ENCODE peak calls at places on chromosomes 2 and 18, in six cellular contexts. O is omental fat pad, C is GM12878, L is Calu3, V is transverse colon, U is mammary epithelial cell. B is an unnamed sample.

GRCh38 chr2:144596074-144596871 is 76.4 kb upstream of the ZEB2 start:
- DNase-seq in O (no peak), C (no peak), L (peak), V (no peak), U (peak), B (no peak)

GRCh38 chr2:101991731-101992145 is at the start of gene IL1R2:
- DNase-seq in O (no peak), C (no peak), L (peak), V (peak), U (peak), B (no peak)

GRCh38 chr2:240994161-240994896 is 4.1 kb upstream of the SNED1 start:
- DNase-seq in O (no peak), C (no peak), L (no peak), V (peak), U (no peak), B (peak)

GRCh38 chr2:222751821-222752719 is 80.6 kb downstream of the MOGAT1 start:
- DNase-seq in O (no peak), C (no peak), L (no peak), V (no peak), U (no peak), B (no peak)

GRCh38 chr2:7672027-7672684 is 754.9 kb downstream of the RNF144A start:
- DNase-seq in O (no peak), C (peak), L (peak), V (peak), U (peak), B (no peak)

GRCh38 chr2:117983040-117983439 is 30.8 kb downstream of the CCDC93 start:
- DNase-seq in O (no peak), C (no peak), L (no peak), V (no peak), U (no peak), B (no peak)

GRCh38 chr2:234269769-234270204 is 219.3 kb downstream of the SPP2 start:
- DNase-seq in O (no peak), C (no peak), L (no peak), V (peak), U (peak), B (no peak)

GRCh38 chr2:82320296-82320695 is 2015.7 kb upstream of the LRRTM1 start:
- DNase-seq in O (no peak), C (no peak), L (no peak), V (no peak), U (no peak), B (no peak)

GRCh38 chr2:222176890-222177289 is 121.9 kb downstream of the PAX3 start:
- DNase-seq in O (no peak), C (no peak), L (no peak), V (no peak), U (no peak), B (no peak)

GRCh38 chr18:36535202-36535935 is 237.9 kb downstream of the FHOD3 start:
- DNase-seq in O (no peak), C (no peak), L (no peak), V (no peak), U (no peak), B (no peak)

GRCh38 chr2:160628811-160629210 is 135.2 kb upstream of the RBMS1 start:
- DNase-seq in O (no peak), C (no peak), L (no peak), V (no peak), U (peak), B (no peak)

GRCh38 chr2:184524551-184525382 is 73.6 kb upstream of the ZNF804A start:
- DNase-seq in O (no peak), C (no peak), L (no peak), V (no peak), U (no peak), B (no peak)

GRCh38 chr2:133753665-133754064 is 185.4 kb upstream of the NCKAP5 start:
- DNase-seq in O (no peak), C (no peak), L (no peak), V (no peak), U (no peak), B (no peak)

GRCh38 chr2:11040992-11041391 is 114.3 kb upstream of the SLC66A3 start:
- DNase-seq in O (no peak), C (no peak), L (no peak), V (no peak), U (no peak), B (no peak)

GRCh38 chr2:12931211-12931844 is 214.6 kb downstream of the TRIB2 start:
- DNase-seq in O (no peak), C (no peak), L (peak), V (no peak), U (peak), B (no peak)

GRCh38 chr2:68266655-68267054 is 14.3 kb upstream of the PPP3R1 start:
- DNase-seq in O (no peak), C (no peak), L (no peak), V (no peak), U (no peak), B (no peak)

GRCh38 chr2:197322729-197323720 is 12.4 kb upstream of the ANKRD44 start:
- DNase-seq in O (no peak), C (no peak), L (no peak), V (no peak), U (no peak), B (no peak)

GRCh38 chr2:35538796-35539195 is 816.8 kb upstream of the CRIM1 start:
- DNase-seq in O (no peak), C (no peak), L (no peak), V (no peak), U (peak), B (no peak)

GRCh38 chr2:16125614-16126125 is 185.3 kb downstream of the MYCN start:
- DNase-seq in O (no peak), C (no peak), L (peak), V (peak), U (no peak), B (no peak)

GRCh38 chr2:179460530-179460929 is 195.9 kb upstream of the SESTD1 start:
- DNase-seq in O (peak), C (no peak), L (peak), V (no peak), U (peak), B (no peak)

GRCh38 chr2:106144621-106145331 is 49.3 kb downstream of the UXS1 start:
- DNase-seq in O (no peak), C (no peak), L (no peak), V (no peak), U (no peak), B (no peak)

GRCh38 chr2:137237055-137237454 is 471.7 kb downstream of the THSD7B start:
- DNase-seq in O (no peak), C (no peak), L (no peak), V (no peak), U (no peak), B (no peak)

GRCh38 chr2:156908825-156909224 is 348.7 kb upstream of the GALNT5 start:
- DNase-seq in O (no peak), C (no peak), L (no peak), V (no peak), U (peak), B (no peak)

DNA sequence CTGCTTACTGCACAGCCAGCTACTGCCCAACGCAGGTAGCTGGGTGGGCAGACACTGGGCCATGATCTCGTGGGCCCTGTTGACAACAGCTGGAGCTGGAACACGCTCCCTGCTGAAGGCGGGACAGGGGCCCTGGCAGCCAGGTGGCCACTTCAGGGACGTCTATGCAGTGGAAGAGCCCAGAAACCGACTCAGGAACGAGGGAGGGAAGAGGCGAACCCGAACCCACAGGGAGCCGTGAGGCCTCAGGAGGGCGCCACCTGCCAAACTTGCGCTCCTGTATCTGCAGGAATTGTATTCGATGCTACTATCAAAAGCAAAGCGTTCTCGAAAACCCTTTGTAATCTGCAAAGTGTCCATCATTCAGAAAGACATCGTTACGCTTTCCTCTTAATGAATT is 198.4 kb downstream of the EIPR1 start:
- DNase-seq in O (no peak), C (no peak), L (no peak), V (no peak), U (no peak), B (no peak)
- TF ChIP-seq CTCF in O (no peak), C (peak), L (no peak), V (no peak), U (no peak), B (peak)

GRCh38 chr18:634551-635045 is 22.9 kb upstream of the TYMS start:
- DNase-seq in O (no peak), C (no peak), L (no peak), V (no peak), U (peak), B (no peak)

GRCh38 chr18:631560-631959 is 25.9 kb upstream of the TYMS start:
- DNase-seq in O (no peak), C (no peak), L (no peak), V (no peak), U (no peak), B (no peak)

GRCh38 chr18:623760-624620 is 27.2 kb downstream of the CLUL1 start:
- DNase-seq in O (peak), C (no peak), L (peak), V (peak), U (peak), B (no peak)

GRCh38 chr18:627211-627610 is 30.2 kb upstream of the TYMS start:
- DNase-seq in O (no peak), C (no peak), L (no peak), V (no peak), U (no peak), B (no peak)

DNA sequence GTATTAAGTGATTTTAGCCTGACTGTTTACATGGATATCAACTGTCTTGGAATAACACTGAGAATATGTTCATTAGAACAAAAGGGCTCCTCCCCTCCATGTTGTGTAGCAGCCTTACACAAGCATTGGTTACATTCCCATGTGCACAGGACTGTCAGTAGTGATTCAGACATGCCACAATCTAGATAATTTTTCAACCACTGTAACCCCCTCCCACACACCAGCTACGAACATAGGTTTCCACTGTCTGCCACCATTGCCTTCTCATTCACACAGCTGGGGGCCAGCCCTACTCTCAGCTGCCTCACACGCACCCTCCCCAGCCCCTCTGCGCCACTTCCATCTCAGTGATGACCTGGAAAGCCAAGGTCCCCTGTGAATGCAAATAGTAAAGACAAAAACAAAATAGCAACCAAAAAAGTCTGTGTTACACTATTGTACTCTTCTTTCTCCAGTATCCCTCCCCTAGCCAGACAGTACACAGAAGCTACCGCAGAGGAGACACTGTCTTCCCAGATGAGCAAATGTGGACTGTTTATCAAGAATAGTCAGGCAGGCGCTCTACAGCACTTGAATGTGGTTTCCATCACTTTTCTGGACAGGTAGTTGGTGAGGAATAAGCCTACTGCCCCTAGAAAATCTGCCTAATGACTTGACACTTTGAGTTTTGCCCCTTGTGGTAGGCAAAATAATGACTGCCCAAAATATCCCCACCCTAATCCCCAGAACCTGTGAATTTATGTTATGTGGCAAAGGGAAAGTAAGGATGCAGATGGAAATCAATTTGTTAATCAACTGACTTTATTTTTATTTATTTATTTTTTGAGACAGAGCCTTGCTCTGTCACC is 27.9 kb upstream of the TYMS start:
- DNase-seq in O (no peak), C (no peak), L (no peak), V (no peak), U (no peak), B (no peak)
- TF ChIP-seq CTCF in O (no peak), C (no peak), L (peak), V (no peak), U (peak), B (peak)

DNA sequence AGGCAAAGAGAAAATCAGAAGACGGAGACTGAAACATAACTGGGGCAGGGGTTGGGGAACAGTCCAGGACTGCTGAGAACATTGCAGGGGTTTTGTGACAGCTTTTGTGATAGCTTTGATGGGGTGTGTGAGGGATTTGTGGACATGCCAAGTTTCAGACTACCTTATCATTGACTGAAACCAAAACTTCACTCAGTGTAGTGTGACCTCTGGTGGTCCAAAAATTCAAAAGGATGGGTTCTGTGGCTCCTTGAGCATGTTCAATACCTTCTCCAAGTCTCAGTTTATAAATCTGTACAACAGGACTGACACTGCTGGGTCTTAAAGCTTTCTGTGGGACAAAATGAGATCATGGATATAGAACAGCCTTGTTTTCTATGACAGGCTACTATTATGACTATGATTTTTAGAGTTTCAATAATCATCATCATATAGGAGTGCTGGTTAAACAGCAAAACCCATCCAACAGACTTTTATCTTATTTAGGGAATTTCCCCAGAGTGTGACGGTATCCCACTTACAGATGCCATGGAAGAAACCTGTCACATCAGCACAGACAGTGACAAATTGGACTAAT is 259.2 kb upstream of the SLC14A2 start:
- DNase-seq in O (no peak), C (no peak), L (no peak), V (no peak), U (no peak), B (no peak)
- TF ChIP-seq CTCF in O (no peak), C (no peak), L (no peak), V (no peak), U (no peak), B (peak)

GRCh38 chr2:232030229-232030628 is 68.7 kb downstream of the DIS3L2 start:
- DNase-seq in O (no peak), C (no peak), L (no peak), V (no peak), U (no peak), B (no peak)
- TF ChIP-seq CTCF in O (no peak), C (no peak), L (peak), V (no peak), U (peak), B (peak)

DNA sequence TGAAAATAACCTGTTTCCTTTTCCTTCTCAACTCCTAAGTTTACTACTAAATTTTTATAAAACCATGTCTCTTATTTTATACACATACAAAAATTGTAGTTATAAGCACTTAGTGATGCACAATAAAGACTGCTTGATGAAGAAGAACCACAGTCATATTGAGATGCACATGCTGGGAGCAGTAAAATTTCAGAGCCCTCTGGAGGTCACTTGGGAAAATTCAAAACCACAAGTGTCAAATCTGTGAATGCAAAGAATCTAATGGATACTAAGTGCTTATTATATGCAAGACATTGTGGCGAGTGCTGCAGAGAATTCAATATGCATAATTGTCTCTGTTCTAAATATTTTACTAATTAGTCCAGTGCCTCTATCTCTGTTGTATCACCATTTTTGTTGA is 180.5 kb downstream of the VWC2L start:
- DNase-seq in O (no peak), C (no peak), L (no peak), V (no peak), U (no peak), B (no peak)
- TF ChIP-seq CTCF in O (no peak), C (no peak), L (no peak), V (no peak), U (no peak), B (peak)

GRCh38 chr2:383173-383572 is 95.3 kb upstream of the ALKAL2 start:
- DNase-seq in O (no peak), C (no peak), L (peak), V (no peak), U (no peak), B (no peak)
- TF ChIP-seq CTCF in O (no peak), C (no peak), L (no peak), V (no peak), U (no peak), B (peak)

GRCh38 chr2:220365023-220365422 is 737.6 kb downstream of the SLC4A3 start:
- DNase-seq in O (no peak), C (no peak), L (no peak), V (no peak), U (peak), B (no peak)
- TF ChIP-seq CTCF in O (no peak), C (no peak), L (no peak), V (no peak), U (no peak), B (no peak)

GRCh38 chr2:37793004-37793403 is 121.6 kb upstream of the CDC42EP3 start:
- DNase-seq in O (no peak), C (no peak), L (no peak), V (no peak), U (no peak), B (no peak)
- TF ChIP-seq CTCF in O (no peak), C (no peak), L (no peak), V (no peak), U (no peak), B (no peak)

B was measured in type B pancreatic cell.